ENCODE peak calls at places on chromosomes 6 and 20, in four cellular contexts. One of them, this sample, is unnamed.

GRCh38 chr6:25248100-25248499 is 31.1 kb upstream of the CARMIL1 start:
- DNase-seq in H9: no peak
- DNase-seq in mesenchymal stem cell: no peak
- DNase-seq in neuronal stem cell: no peak
- DNase-seq in this sample: no peak

GRCh38 chr20:3461911-3462677 is 8.7 kb upstream of the ATRN start:
- DNase-seq in neuronal stem cell: no peak
- DNase-seq in H9: no peak
- DNase-seq in mesenchymal stem cell: peak
- DNase-seq in this sample: peak

GRCh38 chr6:72466971-72467566 is 154.8 kb upstream of the KCNQ5 start:
- DNase-seq in mesenchymal stem cell: no peak
- DNase-seq in H9: no peak
- DNase-seq in neuronal stem cell: no peak
- DNase-seq in this sample: no peak

GRCh38 chr6:12288844-12289654 is 1.1 kb upstream of the EDN1 start:
- DNase-seq in neuronal stem cell: peak
- DNase-seq in H9: peak
- DNase-seq in mesenchymal stem cell: peak
- DNase-seq in this sample: peak

GRCh38 chr20:59567585-59568508 is 36.5 kb upstream of the PHACTR3 start:
- DNase-seq in H9: no peak
- DNase-seq in neuronal stem cell: no peak
- DNase-seq in mesenchymal stem cell: no peak
- DNase-seq in this sample: no peak

GRCh38 chr20:36461600-36462439 is 79.5 kb upstream of the MYL9 start:
- DNase-seq in H9: peak
- DNase-seq in neuronal stem cell: peak
- DNase-seq in mesenchymal stem cell: peak
- DNase-seq in this sample: peak

GRCh38 chr20:10686356-10687169 is 12.8 kb upstream of the JAG1 start:
- DNase-seq in neuronal stem cell: no peak
- DNase-seq in mesenchymal stem cell: no peak
- DNase-seq in H9: no peak
- DNase-seq in this sample: no peak

GRCh38 chr20:12927489-12927888 is 81.3 kb upstream of the SPTLC3 start:
- DNase-seq in H9: no peak
- DNase-seq in mesenchymal stem cell: peak
- DNase-seq in neuronal stem cell: no peak
- DNase-seq in this sample: no peak

GRCh38 chr6:159168536-159169192 is 536 bp upstream of the FNDC1 start:
- DNase-seq in mesenchymal stem cell: peak
- DNase-seq in H9: peak
- DNase-seq in neuronal stem cell: peak
- DNase-seq in this sample: peak

GRCh38 chr20:36098364-36098763 is 56.2 kb upstream of the EPB41L1 start:
- DNase-seq in mesenchymal stem cell: no peak
- DNase-seq in H9: no peak
- DNase-seq in neuronal stem cell: no peak
- DNase-seq in this sample: no peak

GRCh38 chr6:38776515-38776914 is 61.4 kb downstream of the DNAH8 start:
- DNase-seq in neuronal stem cell: no peak
- DNase-seq in H9: no peak
- DNase-seq in mesenchymal stem cell: peak
- DNase-seq in this sample: peak

GRCh38 chr6:143677891-143678737 is at the start of gene PHACTR2:
- DNase-seq in mesenchymal stem cell: peak
- DNase-seq in H9: peak
- DNase-seq in neuronal stem cell: peak
- DNase-seq in this sample: peak

GRCh38 chr6:162493917-162494316 is 233.6 kb downstream of the PRKN start:
- DNase-seq in H9: no peak
- DNase-seq in neuronal stem cell: no peak
- DNase-seq in mesenchymal stem cell: no peak
- DNase-seq in this sample: no peak

GRCh38 chr20:59008715-59009336 is 1.8 kb upstream of the CTSZ start:
- DNase-seq in neuronal stem cell: no peak
- DNase-seq in mesenchymal stem cell: no peak
- DNase-seq in H9: peak
- DNase-seq in this sample: no peak

GRCh38 chr6:3398165-3398562 is 58.7 kb downstream of the SLC22A23 start:
- DNase-seq in H9: no peak
- DNase-seq in neuronal stem cell: no peak
- DNase-seq in mesenchymal stem cell: no peak
- DNase-seq in this sample: no peak

GRCh38 chr6:31728767-31729514 is at the start of gene DDAH2:
- DNase-seq in neuronal stem cell: no peak
- DNase-seq in H9: no peak
- DNase-seq in mesenchymal stem cell: no peak
- DNase-seq in this sample: no peak

GRCh38 chr20:24756292-24757025 is 192.6 kb upstream of the CST7 start:
- DNase-seq in H9: peak
- DNase-seq in mesenchymal stem cell: no peak
- DNase-seq in neuronal stem cell: no peak
- DNase-seq in this sample: no peak

GRCh38 chr20:38723982-38724602 is at the start of gene SLC32A1:
- DNase-seq in mesenchymal stem cell: no peak
- DNase-seq in H9: peak
- DNase-seq in neuronal stem cell: no peak
- DNase-seq in this sample: no peak

GRCh38 chr6:21953831-21954801 is 342.7 kb downstream of the PRL start:
- DNase-seq in mesenchymal stem cell: peak
- DNase-seq in neuronal stem cell: no peak
- DNase-seq in H9: no peak
- DNase-seq in this sample: no peak

GRCh38 chr6:150144294-150144868 is 1.5 kb downstream of the PPP1R14C start:
- DNase-seq in H9: no peak
- DNase-seq in mesenchymal stem cell: no peak
- DNase-seq in neuronal stem cell: no peak
- DNase-seq in this sample: no peak

GRCh38 chr6:15953152-15953880 is 175.6 kb upstream of the MYLIP start:
- DNase-seq in neuronal stem cell: no peak
- DNase-seq in mesenchymal stem cell: peak
- DNase-seq in H9: no peak
- DNase-seq in this sample: no peak

GRCh38 chr6:148565931-148566663 is 180.7 kb upstream of the UST start:
- DNase-seq in H9: no peak
- DNase-seq in neuronal stem cell: no peak
- DNase-seq in mesenchymal stem cell: peak
- DNase-seq in this sample: no peak

GRCh38 chr6:153392156-153392555 is 261.1 kb upstream of the RGS17 start:
- DNase-seq in neuronal stem cell: no peak
- DNase-seq in mesenchymal stem cell: peak
- DNase-seq in H9: no peak
- DNase-seq in this sample: no peak

GRCh38 chr6:123803862-123804681 is at the start of gene NKAIN2:
- DNase-seq in neuronal stem cell: peak
- DNase-seq in H9: peak
- DNase-seq in mesenchymal stem cell: peak
- DNase-seq in this sample: no peak

GRCh38 chr6:133359256-133359655 is 118.1 kb downstream of the EYA4 start:
- DNase-seq in H9: no peak
- DNase-seq in neuronal stem cell: no peak
- DNase-seq in mesenchymal stem cell: peak
- DNase-seq in this sample: no peak

GRCh38 chr6:107968081-107968480 is 10.1 kb upstream of the SEC63 start:
- DNase-seq in neuronal stem cell: no peak
- DNase-seq in mesenchymal stem cell: no peak
- DNase-seq in H9: no peak
- DNase-seq in this sample: no peak

GRCh38 chr6:48036316-48036715 is 74.7 kb downstream of the PTCHD4 start:
- DNase-seq in H9: no peak
- DNase-seq in neuronal stem cell: no peak
- DNase-seq in mesenchymal stem cell: peak
- DNase-seq in this sample: no peak

DNA sequence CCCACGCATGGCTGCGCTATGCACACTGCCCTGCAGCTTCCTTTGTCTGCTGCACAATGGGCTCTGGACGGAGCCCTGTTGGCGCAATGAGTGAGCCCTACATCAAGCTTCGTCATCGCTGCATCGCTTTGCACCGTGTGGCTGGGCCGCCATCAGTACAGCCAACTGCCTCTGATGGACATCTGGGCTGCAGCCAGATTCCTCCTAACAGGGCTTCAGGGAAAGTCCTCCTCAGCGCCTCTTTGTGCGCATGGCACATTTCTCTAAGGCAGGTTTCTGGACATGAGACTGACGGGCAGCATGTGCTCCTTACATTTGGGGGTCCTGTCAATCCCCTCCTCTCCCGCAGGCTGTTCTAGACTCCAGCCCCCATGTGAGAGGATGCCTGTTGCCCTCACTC is 29.7 kb upstream of the ANGPT4 start:
- DNase-seq in neuronal stem cell: no peak
- DNase-seq in mesenchymal stem cell: no peak
- DNase-seq in H9: no peak
- DNase-seq in this sample: no peak
- H2BK12ac ChIP-seq in neuronal stem cell: no peak
- H2BK12ac ChIP-seq in mesenchymal stem cell: no peak
- H2BK12ac ChIP-seq in H9: no peak
- H2BK12ac ChIP-seq in this sample: no peak

GRCh38 chr20:33673115-33673410 is 1.2 kb downstream of the NECAB3 start:
- DNase-seq in H9: no peak
- DNase-seq in mesenchymal stem cell: no peak
- DNase-seq in neuronal stem cell: no peak
- DNase-seq in this sample: no peak
- H2BK12ac ChIP-seq in H9: no peak
- H2BK12ac ChIP-seq in mesenchymal stem cell: peak
- H2BK12ac ChIP-seq in neuronal stem cell: no peak
- H2BK12ac ChIP-seq in this sample: peak

GRCh38 chr6:20366082-20366834 is 35.4 kb upstream of the E2F3 start:
- DNase-seq in mesenchymal stem cell: no peak
- DNase-seq in H9: no peak
- DNase-seq in neuronal stem cell: no peak
- DNase-seq in this sample: peak

GRCh38 chr6:20367716-20368485 is 33.8 kb upstream of the E2F3 start:
- DNase-seq in mesenchymal stem cell: peak
- DNase-seq in neuronal stem cell: no peak
- DNase-seq in H9: no peak
- DNase-seq in this sample: peak

GRCh38 chr6:20365456-20365855 is 36.2 kb upstream of the E2F3 start:
- DNase-seq in mesenchymal stem cell: no peak
- DNase-seq in neuronal stem cell: no peak
- DNase-seq in H9: no peak
- DNase-seq in this sample: no peak

GRCh38 chr6:20362623-20363022 is 39.1 kb upstream of the E2F3 start:
- DNase-seq in H9: no peak
- DNase-seq in mesenchymal stem cell: no peak
- DNase-seq in neuronal stem cell: no peak
- DNase-seq in this sample: no peak

GRCh38 chr6:20364327-20364726 is 37.4 kb upstream of the E2F3 start:
- DNase-seq in mesenchymal stem cell: no peak
- DNase-seq in neuronal stem cell: no peak
- DNase-seq in H9: no peak
- DNase-seq in this sample: peak
- H2BK12ac ChIP-seq in mesenchymal stem cell: no peak
- H2BK12ac ChIP-seq in neuronal stem cell: no peak
- H2BK12ac ChIP-seq in H9: no peak
- H2BK12ac ChIP-seq in this sample: no peak

DNA sequence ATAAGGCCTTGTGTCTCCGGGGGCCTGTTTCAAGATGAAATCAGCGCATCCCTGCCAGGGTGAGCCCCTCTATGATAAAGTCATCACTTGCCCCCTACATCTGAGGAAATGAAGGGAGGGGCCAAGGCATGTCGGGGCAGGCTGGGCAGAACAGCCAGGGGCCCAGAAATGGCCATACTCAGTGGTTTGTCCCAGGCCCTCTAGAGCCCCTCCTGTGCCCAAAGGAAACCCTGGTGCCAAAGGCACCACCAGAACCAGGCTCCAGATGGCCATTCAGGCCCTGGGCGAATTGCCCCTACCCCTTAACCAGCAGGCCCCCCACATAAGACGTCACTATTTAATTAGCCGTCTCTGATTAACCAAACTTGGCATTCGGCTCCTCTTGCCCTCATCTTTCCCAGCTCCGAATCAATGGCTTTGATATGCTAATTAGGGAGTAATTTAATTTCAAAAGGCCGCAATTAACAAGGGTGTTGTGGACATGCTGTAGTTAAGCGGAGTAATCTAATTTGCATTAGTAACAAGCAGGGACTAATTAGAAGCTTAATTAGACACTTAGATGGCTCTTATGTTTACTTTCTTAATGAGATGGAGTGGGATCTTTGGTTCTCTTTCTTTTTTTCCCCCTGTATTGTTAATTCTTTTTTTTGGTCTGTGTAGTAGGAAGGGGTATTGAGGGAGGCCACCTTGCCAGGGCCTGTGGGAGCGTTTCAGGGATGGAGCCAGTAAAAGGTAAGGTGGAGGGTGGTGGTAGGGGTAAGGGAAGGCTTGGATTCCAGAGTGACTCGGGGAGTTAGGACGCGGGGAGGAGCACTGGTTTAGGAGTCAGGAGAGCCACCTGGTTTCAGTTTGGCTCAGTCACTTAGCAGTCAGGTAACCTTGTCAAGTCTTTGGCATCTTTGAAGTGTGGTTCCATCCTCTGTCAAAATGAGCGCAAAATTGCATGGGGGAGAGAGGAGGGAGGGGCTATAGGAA is 9.4 kb downstream of the FOXP4 start:
- DNase-seq in neuronal stem cell: no peak
- DNase-seq in H9: no peak
- DNase-seq in mesenchymal stem cell: no peak
- DNase-seq in this sample: no peak
- H2BK12ac ChIP-seq in neuronal stem cell: no peak
- H2BK12ac ChIP-seq in H9: no peak
- H2BK12ac ChIP-seq in mesenchymal stem cell: no peak
- H2BK12ac ChIP-seq in this sample: no peak

This sample was measured in trophoblast cell.